ENCODE peak calls at places on chromosomes 4 and X, in six cellular contexts. W is tibial artery, D is HL-60, X is right atrium auricular region, C is astrocyte of the spinal cord, T is neural progenitor cell. A is an unnamed sample.

GRCh38 chrX:63250253-63250868 is 100.8 kb downstream of the SPIN4 start:
- DNase-seq in W (no peak), D (peak), X (no peak), C (peak), T (peak), A (peak)

GRCh38 chr4:26015133-26015651 is 101.2 kb downstream of the SMIM20 start:
- DNase-seq in W (peak), D (no peak), X (peak), C (peak), T (no peak), A (no peak)

GRCh38 chr4:173448557-173448918 is 49.6 kb upstream of the SCRG1 start:
- DNase-seq in W (no peak), D (no peak), X (no peak), C (peak), T (no peak), A (no peak)

GRCh38 chrX:42577936-42578335 is 200.0 kb downstream of the PPP1R2C start:
- DNase-seq in W (no peak), D (no peak), X (no peak), C (peak), T (no peak), A (no peak)

GRCh38 chr4:83010111-83010521 is 507 bp downstream of the LIN54 start:
- DNase-seq in W (no peak), D (no peak), X (no peak), C (peak), T (no peak), A (no peak)

GRCh38 chrX:23394421-23394820 is 59.8 kb downstream of the PTCHD1 start:
- DNase-seq in W (no peak), D (no peak), X (no peak), C (peak), T (no peak), A (no peak)

GRCh38 chrX:110050885-110051284 is 48.0 kb downstream of the TMEM164 start:
- DNase-seq in W (no peak), D (no peak), X (no peak), C (no peak), T (no peak), A (no peak)

GRCh38 chr4:2615821-2616220 is 79.4 kb downstream of the FAM193A start:
- DNase-seq in W (no peak), D (no peak), X (no peak), C (no peak), T (no peak), A (no peak)

GRCh38 chrX:46831620-46832327 is 5.1 kb upstream of the RP2 start:
- DNase-seq in W (no peak), D (no peak), X (no peak), C (peak), T (no peak), A (no peak)

GRCh38 chr4:110751991-110752390 is 129.1 kb upstream of the PITX2 start:
- DNase-seq in W (no peak), D (no peak), X (no peak), C (no peak), T (no peak), A (no peak)

DNA sequence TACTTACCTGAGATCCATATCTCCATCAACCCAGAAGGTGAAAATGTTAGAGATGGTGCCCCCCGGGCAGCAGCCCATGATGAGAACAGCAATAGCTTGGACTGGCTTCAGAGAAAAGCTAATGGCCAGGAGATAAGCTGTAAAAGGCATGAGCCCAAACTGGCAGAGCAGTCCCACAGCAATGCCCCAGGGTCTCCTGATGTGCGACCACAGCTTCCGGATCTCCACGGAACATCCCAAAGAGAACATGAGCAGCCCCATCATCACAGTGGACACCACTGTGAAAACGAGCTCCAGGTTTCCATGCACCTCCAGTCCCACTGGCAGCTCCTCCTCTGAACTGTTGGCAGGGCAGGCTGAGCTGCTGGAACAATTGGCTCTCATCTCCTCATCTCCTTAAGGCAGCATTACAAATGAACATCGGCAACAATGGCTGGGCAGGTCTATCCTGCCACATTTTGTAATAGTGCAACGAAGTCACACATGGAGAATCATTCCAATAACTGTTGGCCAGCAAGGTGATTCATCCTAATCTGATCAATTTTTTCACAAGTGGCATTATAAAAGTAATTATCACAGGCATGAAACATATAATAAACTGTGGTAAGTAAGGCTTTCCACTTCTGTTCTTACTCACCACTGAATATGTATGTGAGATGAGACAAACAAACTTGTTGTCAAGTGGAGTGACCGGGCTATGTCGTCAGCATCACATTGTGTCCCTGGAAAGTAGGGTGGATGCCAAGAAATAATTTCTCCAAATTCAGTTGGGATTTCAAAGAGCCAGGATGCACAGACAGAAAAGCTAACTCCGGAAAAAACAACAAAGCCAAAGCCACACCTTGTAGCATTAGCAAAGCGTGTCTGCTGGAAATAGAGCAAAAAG is at the start of gene SLC10A6:
- DNase-seq in W (no peak), D (no peak), X (no peak), C (no peak), T (no peak), A (no peak)
- H3K4me3 ChIP-seq in W (peak), D (no peak), X (peak), C (no peak), T (no peak), A (no peak)

DNA sequence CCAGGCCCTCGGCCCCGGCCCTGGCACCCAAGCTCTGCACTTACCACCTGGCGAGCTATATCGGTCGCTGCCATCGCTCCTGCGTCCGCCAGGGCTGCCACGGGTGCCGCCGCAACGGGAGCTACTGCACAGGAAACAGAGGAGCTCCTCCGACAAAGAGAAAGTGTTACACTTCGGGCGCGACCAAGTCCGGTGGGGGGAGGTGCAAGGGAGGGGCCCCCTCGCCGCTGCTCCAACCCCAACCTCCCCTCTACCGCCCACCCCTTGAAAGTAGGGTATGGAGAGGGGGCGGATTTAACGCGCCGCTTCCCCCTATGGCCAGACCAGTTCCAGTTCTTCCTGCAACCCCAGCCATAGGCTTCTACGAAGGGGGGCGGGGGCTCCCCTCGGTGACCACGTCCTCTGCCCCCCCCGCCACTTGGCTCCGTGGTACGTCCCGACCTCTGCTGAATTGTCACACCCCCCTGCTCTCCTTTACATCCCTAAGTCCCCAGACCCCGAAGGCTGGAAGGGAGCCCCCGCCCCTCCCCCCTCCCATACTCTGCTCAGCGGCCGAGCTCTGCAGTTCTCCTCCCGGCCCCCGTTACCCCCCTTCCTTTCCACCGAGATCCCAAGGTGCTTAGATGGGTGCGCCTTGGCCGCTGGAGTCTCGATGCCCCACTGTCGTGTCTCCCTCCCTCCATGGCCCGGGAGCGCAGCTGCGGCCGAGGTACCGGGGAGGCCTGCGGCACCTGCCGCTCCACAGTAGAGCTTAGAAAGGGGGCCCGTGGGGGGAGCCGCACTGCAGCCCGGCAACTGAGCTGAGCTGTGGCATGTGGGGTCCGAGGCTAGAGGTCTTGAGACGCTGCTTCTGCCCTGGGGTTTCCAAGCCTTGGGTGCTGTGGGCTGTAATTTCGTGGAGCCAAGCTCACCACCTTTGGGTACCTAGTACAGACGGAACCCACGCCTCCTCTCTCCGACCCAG is at the start of gene SEPTIN6:
- DNase-seq in W (peak), D (peak), X (no peak), C (peak), T (peak), A (peak)
- TF ChIP-seq CTCF in W (no peak), D (no peak), X (no peak), C (no peak), T (no peak), A (peak)

GRCh38 chrX:39688576-39689373 is 409.0 kb downstream of the BCOR start:
- DNase-seq in W (peak), D (peak), X (no peak), C (peak), T (peak), A (no peak)
- H3K4me3 ChIP-seq in W (peak), D (peak), X (peak), C (peak), T (peak), A (no peak)

GRCh38 chrX:43853225-43853828 is 28.9 kb downstream of the MAOB start:
- DNase-seq in W (no peak), D (peak), X (no peak), C (no peak), T (no peak), A (no peak)
- TF ChIP-seq CTCF in W (no peak), D (no peak), X (no peak), C (no peak), T (no peak), A (no peak)

GRCh38 chrX:70168238-70169188 is 8.8 kb upstream of the DGAT2L6 start:
- DNase-seq in W (no peak), D (no peak), X (no peak), C (peak), T (peak), A (no peak)
- H3K4me3 ChIP-seq in W (peak), D (no peak), X (no peak), C (no peak), T (peak), A (no peak)

GRCh38 chr4:7721984-7722551 is 217.6 kb downstream of the AFAP1 start:
- DNase-seq in W (no peak), D (no peak), X (no peak), C (no peak), T (no peak), A (no peak)
- TF ChIP-seq CTCF in W (no peak), D (no peak), X (no peak), C (peak), T (peak), A (peak)

DNA sequence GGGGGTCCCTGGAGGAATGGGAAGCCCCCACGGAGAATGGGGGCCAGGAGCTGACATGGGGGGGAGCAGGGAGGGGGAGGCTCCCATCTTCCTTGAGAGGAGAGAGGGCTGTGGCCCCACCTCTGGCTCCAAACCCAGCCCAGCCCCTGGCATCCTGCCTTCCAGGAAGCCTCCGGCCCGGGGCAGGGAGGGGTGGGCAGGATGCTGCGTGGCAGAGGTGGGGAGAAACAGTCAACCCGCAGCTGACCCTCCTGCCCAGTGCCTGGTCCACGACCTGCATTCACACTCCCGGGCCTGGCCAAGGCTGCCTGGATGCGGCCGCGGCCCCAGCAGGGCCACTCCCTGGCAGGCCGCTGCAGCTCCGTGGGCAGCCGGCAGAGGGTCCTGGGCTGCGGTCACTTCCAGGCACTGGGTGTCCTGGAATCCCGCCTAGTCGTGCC is 39.0 kb downstream of the CPLX1 start:
- DNase-seq in W (no peak), D (no peak), X (no peak), C (no peak), T (no peak), A (no peak)
- H3K4me3 ChIP-seq in W (peak), D (no peak), X (peak), C (no peak), T (no peak), A (no peak)